ENCODE peak calls at places on chromosome 15, in five cellular contexts. One of them, this sample, is unnamed.

GRCh38 chr15:85615930-85616329 is 178.8 kb downstream of the KLHL25 start:
- DNase-seq in K562: no peak
- DNase-seq in H1: no peak
- DNase-seq in HCT116: peak
- DNase-seq in GM12878: no peak
- DNase-seq in this sample: peak

GRCh38 chr15:74399511-74400312 is 32.3 kb upstream of the CYP11A1 start:
- DNase-seq in H1: no peak
- DNase-seq in HCT116: no peak
- DNase-seq in K562: no peak
- DNase-seq in GM12878: no peak
- DNase-seq in this sample: no peak

GRCh38 chr15:76168237-76168984 is 108.6 kb downstream of the TMEM266 start:
- DNase-seq in K562: no peak
- DNase-seq in GM12878: no peak
- DNase-seq in H1: no peak
- DNase-seq in HCT116: no peak
- DNase-seq in this sample: no peak

GRCh38 chr15:46120713-46121112 is 485.9 kb downstream of the SQOR start:
- DNase-seq in K562: no peak
- DNase-seq in HCT116: no peak
- DNase-seq in GM12878: no peak
- DNase-seq in H1: no peak
- DNase-seq in this sample: no peak

GRCh38 chr15:90177012-90177411 is 24.1 kb upstream of the SEMA4B start:
- DNase-seq in K562: no peak
- DNase-seq in HCT116: no peak
- DNase-seq in GM12878: no peak
- DNase-seq in H1: no peak
- DNase-seq in this sample: no peak

GRCh38 chr15:62153228-62153627 is 11.9 kb downstream of the C2CD4B start:
- DNase-seq in HCT116: no peak
- DNase-seq in GM12878: no peak
- DNase-seq in K562: no peak
- DNase-seq in H1: no peak
- DNase-seq in this sample: no peak

GRCh38 chr15:60649845-60650548 is 171.1 kb upstream of the ICE2 start:
- DNase-seq in GM12878: peak
- DNase-seq in K562: no peak
- DNase-seq in H1: no peak
- DNase-seq in HCT116: no peak
- DNase-seq in this sample: peak

GRCh38 chr15:80913541-80913940 is 76.1 kb downstream of the MESD start:
- DNase-seq in GM12878: no peak
- DNase-seq in K562: no peak
- DNase-seq in HCT116: no peak
- DNase-seq in H1: no peak
- DNase-seq in this sample: peak

GRCh38 chr15:77986891-77987764 is 90.4 kb downstream of the TBC1D2B start:
- DNase-seq in GM12878: no peak
- DNase-seq in HCT116: no peak
- DNase-seq in H1: no peak
- DNase-seq in K562: no peak
- DNase-seq in this sample: no peak

GRCh38 chr15:66293419-66294156 is at the start of gene DIS3L:
- DNase-seq in H1: peak
- DNase-seq in GM12878: peak
- DNase-seq in K562: peak
- DNase-seq in HCT116: no peak
- DNase-seq in this sample: peak

GRCh38 chr15:68318931-68319909 is 41.7 kb downstream of the FEM1B start:
- DNase-seq in HCT116: no peak
- DNase-seq in GM12878: no peak
- DNase-seq in H1: no peak
- DNase-seq in K562: no peak
- DNase-seq in this sample: no peak

GRCh38 chr15:67196672-67197363 is 57.6 kb downstream of the AAGAB start:
- DNase-seq in HCT116: no peak
- DNase-seq in K562: no peak
- DNase-seq in H1: no peak
- DNase-seq in GM12878: no peak
- DNase-seq in this sample: no peak

GRCh38 chr15:29183071-29183831 is 86.4 kb downstream of the NSMCE3 start:
- DNase-seq in GM12878: no peak
- DNase-seq in H1: no peak
- DNase-seq in K562: no peak
- DNase-seq in HCT116: no peak
- DNase-seq in this sample: no peak

GRCh38 chr15:45648521-45649200 is 13.8 kb downstream of the SQOR start:
- DNase-seq in GM12878: no peak
- DNase-seq in HCT116: peak
- DNase-seq in K562: no peak
- DNase-seq in H1: no peak
- DNase-seq in this sample: peak

GRCh38 chr15:76003364-76003763 is 8.9 kb downstream of the NRG4 start:
- DNase-seq in GM12878: no peak
- DNase-seq in K562: no peak
- DNase-seq in HCT116: no peak
- DNase-seq in H1: no peak
- DNase-seq in this sample: no peak

GRCh38 chr15:42082832-42083604 is 11.3 kb downstream of the PLA2G4D start:
- DNase-seq in HCT116: no peak
- DNase-seq in K562: no peak
- DNase-seq in GM12878: no peak
- DNase-seq in H1: peak
- DNase-seq in this sample: no peak

GRCh38 chr15:72112111-72112510 is 5.8 kb downstream of the MYO9A start:
- DNase-seq in HCT116: no peak
- DNase-seq in K562: no peak
- DNase-seq in H1: no peak
- DNase-seq in GM12878: no peak
- DNase-seq in this sample: no peak

GRCh38 chr15:60840306-60840702 is 361.4 kb upstream of the ICE2 start:
- DNase-seq in H1: no peak
- DNase-seq in GM12878: no peak
- DNase-seq in HCT116: no peak
- DNase-seq in K562: no peak
- DNase-seq in this sample: no peak

GRCh38 chr15:62165029-62165792 is at the start of gene C2CD4B:
- DNase-seq in HCT116: no peak
- DNase-seq in H1: peak
- DNase-seq in K562: no peak
- DNase-seq in GM12878: no peak
- DNase-seq in this sample: no peak

GRCh38 chr15:100681335-100681746 is 79.0 kb downstream of the ASB7 start:
- DNase-seq in H1: no peak
- DNase-seq in GM12878: no peak
- DNase-seq in K562: no peak
- DNase-seq in HCT116: no peak
- DNase-seq in this sample: no peak

GRCh38 chr15:42331235-42331634 is 28.1 kb upstream of the CAPN3 start:
- DNase-seq in HCT116: no peak
- DNase-seq in K562: no peak
- DNase-seq in GM12878: no peak
- DNase-seq in H1: no peak
- DNase-seq in this sample: no peak

GRCh38 chr15:60179786-60180391 is 175.8 kb downstream of the FOXB1 start:
- DNase-seq in H1: no peak
- DNase-seq in GM12878: peak
- DNase-seq in HCT116: peak
- DNase-seq in K562: peak
- DNase-seq in this sample: peak

GRCh38 chr15:33580526-33580925 is 269.8 kb downstream of the RYR3 start:
- DNase-seq in H1: no peak
- DNase-seq in GM12878: no peak
- DNase-seq in K562: no peak
- DNase-seq in HCT116: no peak
- DNase-seq in this sample: no peak

GRCh38 chr15:43777293-43777819 is 590 bp upstream of the ELL3 start:
- DNase-seq in GM12878: peak
- DNase-seq in K562: no peak
- DNase-seq in HCT116: peak
- DNase-seq in H1: peak
- DNase-seq in this sample: peak

DNA sequence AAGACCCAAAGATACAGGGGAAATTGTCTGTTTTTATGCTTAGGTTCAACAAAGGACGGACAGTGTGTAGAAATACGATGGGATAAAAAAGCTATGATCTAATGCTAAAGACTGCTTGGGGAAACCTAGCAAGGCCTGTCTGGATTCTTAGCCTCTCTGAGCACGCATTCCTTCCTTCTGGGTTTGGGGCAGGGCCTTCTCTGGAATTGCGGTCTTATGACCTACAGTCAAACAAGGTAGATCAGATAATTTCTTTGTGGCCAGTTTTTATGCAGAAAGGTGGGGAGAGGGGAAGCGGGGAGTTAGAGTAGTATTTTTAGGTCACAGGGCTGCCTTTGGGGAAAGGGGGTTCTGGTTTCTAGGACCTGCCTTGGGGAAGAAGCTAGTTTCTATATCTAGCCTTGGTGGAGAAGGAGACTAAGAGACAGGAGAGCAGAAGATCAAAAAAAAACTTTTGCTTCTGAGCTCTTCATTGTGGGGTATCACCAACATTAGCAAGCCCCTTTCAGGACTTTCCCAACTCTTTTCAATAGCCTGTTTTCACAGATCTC is 39.1 kb upstream of the LIPC start:
- DNase-seq in H1: no peak
- DNase-seq in HCT116: no peak
- DNase-seq in K562: no peak
- DNase-seq in GM12878: no peak
- DNase-seq in this sample: no peak
- TF ChIP-seq SRF in H1: no peak
- TF ChIP-seq SRF in HCT116: no peak
- TF ChIP-seq SRF in K562: no peak
- TF ChIP-seq SRF in GM12878: no peak
- TF ChIP-seq SRF in this sample: no peak

DNA sequence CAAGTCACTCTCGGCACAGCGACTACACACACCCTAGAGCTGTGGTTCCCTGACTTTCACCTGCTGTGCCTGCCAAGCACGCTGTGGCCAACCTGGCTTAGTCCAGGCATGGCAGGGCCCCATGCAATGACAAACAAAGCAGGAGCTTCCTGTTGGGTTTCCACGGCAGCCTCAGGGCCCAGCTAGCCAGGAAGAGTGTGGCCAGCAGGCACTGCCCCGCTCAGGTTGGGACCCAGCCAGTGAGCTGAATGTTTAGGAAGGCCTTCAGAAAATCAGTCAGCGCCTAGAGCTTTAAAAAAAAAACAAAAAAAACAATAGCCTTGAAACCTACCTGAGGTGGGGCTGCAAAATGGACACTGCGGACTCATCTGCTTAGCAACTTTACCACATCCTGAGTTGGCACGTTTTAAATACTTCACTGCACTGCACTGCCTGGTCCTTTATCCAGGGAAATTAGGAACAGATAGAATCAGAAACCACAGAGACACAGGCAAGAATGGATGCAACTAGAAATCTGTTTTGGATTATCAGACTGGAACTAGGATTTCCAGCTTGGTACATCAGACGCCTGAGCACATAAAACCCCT is 36.3 kb upstream of the LDHAL6B start:
- DNase-seq in K562: no peak
- DNase-seq in GM12878: no peak
- DNase-seq in H1: no peak
- DNase-seq in HCT116: no peak
- DNase-seq in this sample: peak
- TF ChIP-seq SRF in K562: no peak
- TF ChIP-seq SRF in GM12878: no peak
- TF ChIP-seq SRF in H1: no peak
- TF ChIP-seq SRF in HCT116: no peak
- TF ChIP-seq SRF in this sample: no peak

GRCh38 chr15:99401971-99402732 is 150.9 kb downstream of the LRRC28 start:
- DNase-seq in HCT116: no peak
- DNase-seq in H1: no peak
- DNase-seq in K562: no peak
- DNase-seq in GM12878: no peak
- DNase-seq in this sample: no peak

GRCh38 chr15:99404454-99404853 is 153.2 kb downstream of the LRRC28 start:
- DNase-seq in GM12878: no peak
- DNase-seq in H1: no peak
- DNase-seq in HCT116: no peak
- DNase-seq in K562: no peak
- DNase-seq in this sample: no peak

GRCh38 chr15:99393641-99394040 is 142.4 kb downstream of the LRRC28 start:
- DNase-seq in K562: no peak
- DNase-seq in H1: no peak
- DNase-seq in GM12878: no peak
- DNase-seq in HCT116: no peak
- DNase-seq in this sample: no peak

GRCh38 chr15:99403597-99403996 is 152.3 kb downstream of the LRRC28 start:
- DNase-seq in HCT116: no peak
- DNase-seq in H1: no peak
- DNase-seq in K562: no peak
- DNase-seq in GM12878: no peak
- DNase-seq in this sample: no peak

DNA sequence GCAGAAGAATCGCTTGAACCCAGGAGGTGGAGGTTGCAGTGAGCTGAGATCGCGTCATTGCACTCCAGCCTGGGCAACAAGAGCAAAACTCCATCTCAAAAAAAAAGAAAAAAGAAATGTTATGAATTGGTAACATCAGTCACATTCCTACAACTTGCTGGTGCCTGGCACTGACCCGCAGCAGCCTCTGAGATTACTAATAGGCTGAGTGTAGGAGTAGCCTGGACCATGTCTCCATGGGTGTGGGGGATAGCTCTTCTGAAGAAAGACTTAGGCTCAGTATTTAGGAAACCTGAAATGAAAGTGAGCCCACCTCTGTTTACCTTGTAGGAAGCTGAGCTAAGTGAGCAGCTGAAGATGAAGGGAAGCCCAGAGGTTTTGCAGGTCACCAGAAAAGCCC is 148.3 kb downstream of the LRRC28 start:
- DNase-seq in K562: no peak
- DNase-seq in HCT116: no peak
- DNase-seq in GM12878: no peak
- DNase-seq in H1: no peak
- DNase-seq in this sample: no peak
- TF ChIP-seq SRF in K562: no peak
- TF ChIP-seq SRF in HCT116: no peak
- TF ChIP-seq SRF in GM12878: no peak
- TF ChIP-seq SRF in H1: no peak
- TF ChIP-seq SRF in this sample: no peak

DNA sequence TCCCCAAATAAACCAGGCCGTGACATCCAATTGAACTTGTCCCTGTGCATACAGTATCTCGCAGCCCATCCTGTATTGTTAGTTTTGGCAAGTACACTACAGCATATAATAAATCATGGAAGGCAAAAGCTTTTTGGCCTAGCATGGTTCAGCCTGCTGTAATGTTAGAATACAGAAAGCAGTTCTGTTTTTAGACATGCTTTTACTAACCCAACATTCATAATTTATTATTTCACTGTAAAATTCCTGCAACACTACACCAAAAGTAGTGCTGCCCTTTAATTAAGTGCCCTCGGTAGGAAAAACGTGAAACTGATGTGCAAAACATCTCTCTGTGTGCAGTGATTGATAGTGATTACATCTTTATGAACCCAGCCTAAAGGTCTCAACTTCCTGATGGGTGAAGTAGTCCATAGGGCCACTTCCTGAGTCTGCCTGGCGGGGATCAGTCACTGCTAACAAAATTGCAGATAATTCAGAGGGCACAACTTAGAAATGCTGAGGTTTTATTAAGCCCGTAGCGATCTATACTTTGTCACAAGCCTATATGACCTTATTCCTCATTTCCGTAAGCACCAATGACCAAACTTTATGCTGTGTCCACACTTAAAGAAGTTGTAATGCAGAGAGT is 227.8 kb downstream of the CDIN1 start:
- DNase-seq in HCT116: no peak
- DNase-seq in GM12878: no peak
- DNase-seq in K562: no peak
- DNase-seq in H1: no peak
- DNase-seq in this sample: no peak
- TF ChIP-seq SRF in HCT116: no peak
- TF ChIP-seq SRF in GM12878: no peak
- TF ChIP-seq SRF in K562: no peak
- TF ChIP-seq SRF in H1: no peak
- TF ChIP-seq SRF in this sample: no peak